ENCODE peak calls at places on chromosomes 1 and 21, in six cellular contexts. C, G, Z, V, A and O are unnamed samples.

GRCh38 chr1:19065526-19066247 is 109.2 kb upstream of the IFFO2 start:
- DNase-seq in Z (no peak), G (no peak), V (no peak), A (no peak), C (no peak), O (no peak)

GRCh38 chr1:55329091-55329490 is 113.9 kb upstream of the USP24 start:
- DNase-seq in V (no peak), Z (no peak), G (no peak), C (peak), A (no peak), O (no peak)

GRCh38 chr1:46394108-46394871 is at the start of gene FAAH:
- DNase-seq in V (peak), Z (no peak), C (peak), G (peak), A (peak), O (peak)

GRCh38 chr1:44810101-44810761 is 1.9 kb downstream of the BTBD19 start:
- DNase-seq in G (no peak), V (no peak), A (peak), Z (peak), C (no peak), O (no peak)

GRCh38 chr1:16038620-16038912 is 5.0 kb upstream of the CLCNKB start:
- DNase-seq in Z (no peak), A (no peak), V (no peak), G (no peak), C (no peak), O (no peak)

GRCh38 chr1:218266356-218266755 is 18.7 kb upstream of the RRP15 start:
- DNase-seq in V (no peak), C (peak), G (no peak), Z (no peak), A (no peak), O (no peak)

GRCh38 chr21:32403201-32403701 is 9.3 kb upstream of the EVA1C start:
- DNase-seq in C (peak), Z (no peak), V (peak), G (peak), A (peak), O (peak)

GRCh38 chr1:163928649-163929048 is 606.9 kb downstream of the NUF2 start:
- DNase-seq in V (no peak), A (no peak), G (no peak), C (no peak), Z (no peak), O (no peak)

GRCh38 chr1:226672217-226672838 is 66.8 kb downstream of the ITPKB start:
- DNase-seq in A (no peak), G (no peak), Z (no peak), C (no peak), V (no peak), O (no peak)

GRCh38 chr1:44326066-44326701 is 28.9 kb downstream of the ERI3 start:
- DNase-seq in A (no peak), C (no peak), G (no peak), Z (no peak), V (no peak), O (no peak)

GRCh38 chr1:192962901-192963300 is 96.3 kb downstream of the UCHL5 start:
- DNase-seq in V (no peak), C (no peak), A (no peak), Z (no peak), G (no peak), O (no peak)

GRCh38 chr1:209587778-209588177 is 4.3 kb downstream of the CAMK1G start:
- DNase-seq in V (no peak), G (no peak), Z (no peak), A (no peak), C (peak), O (no peak)

GRCh38 chr21:46108827-46109226 is 10.9 kb downstream of the COL6A2 start:
- DNase-seq in G (no peak), V (no peak), C (no peak), A (no peak), Z (no peak), O (no peak)

GRCh38 chr1:226029093-226029496 is 30.0 kb upstream of the SDE2 start:
- DNase-seq in C (no peak), Z (no peak), V (no peak), A (peak), G (no peak), O (no peak)

GRCh38 chr1:115865704-115866380 is 24.9 kb upstream of the NHLH2 start:
- DNase-seq in A (no peak), G (no peak), C (no peak), Z (no peak), V (no peak), O (no peak)

GRCh38 chr1:228334954-228335353 is 71.7 kb downstream of the TRIM11 start:
- DNase-seq in C (no peak), G (no peak), V (no peak), Z (no peak), A (no peak), O (no peak)

GRCh38 chr1:181126871-181127587 is 38.5 kb downstream of the IER5 start:
- DNase-seq in C (no peak), V (no peak), A (no peak), Z (no peak), G (no peak), O (peak)

GRCh38 chr1:96492236-96492635 is 229.3 kb upstream of the PTBP2 start:
- DNase-seq in A (no peak), G (peak), C (no peak), Z (no peak), V (no peak), O (no peak)

GRCh38 chr1:54077359-54077758 is 24.0 kb downstream of the TCEANC2 start:
- DNase-seq in C (no peak), A (no peak), Z (no peak), V (no peak), G (no peak), O (no peak)